ENCODE peak calls at places on chromosomes 3 and 15, in four cellular contexts. One of them, this sample, is unnamed.

GRCh38 chr15:25182098-25182478 is 227.3 kb downstream of the SNRPN start:
- DNase-seq in astrocyte of the spinal cord: no peak
- DNase-seq in DND-41: no peak
- DNase-seq in fibroblast of the aortic adventitia: no peak
- DNase-seq in this sample: no peak

GRCh38 chr15:51403072-51403878 is 61.8 kb downstream of the GLDN start:
- DNase-seq in fibroblast of the aortic adventitia: peak
- DNase-seq in astrocyte of the spinal cord: peak
- DNase-seq in DND-41: no peak
- DNase-seq in this sample: peak

GRCh38 chr3:99172736-99173657 is 271.5 kb upstream of the DCBLD2 start:
- DNase-seq in fibroblast of the aortic adventitia: peak
- DNase-seq in DND-41: peak
- DNase-seq in astrocyte of the spinal cord: peak
- DNase-seq in this sample: peak

GRCh38 chr15:51833782-51834181 is 4.3 kb downstream of the TMOD3 start:
- DNase-seq in DND-41: no peak
- DNase-seq in astrocyte of the spinal cord: no peak
- DNase-seq in fibroblast of the aortic adventitia: no peak
- DNase-seq in this sample: no peak

GRCh38 chr15:94844188-94844532 is 612.8 kb downstream of the MCTP2 start:
- DNase-seq in astrocyte of the spinal cord: no peak
- DNase-seq in DND-41: no peak
- DNase-seq in fibroblast of the aortic adventitia: no peak
- DNase-seq in this sample: no peak

GRCh38 chr15:63292771-63293170 is 15.4 kb downstream of the APH1B start:
- DNase-seq in astrocyte of the spinal cord: peak
- DNase-seq in fibroblast of the aortic adventitia: no peak
- DNase-seq in DND-41: no peak
- DNase-seq in this sample: no peak

GRCh38 chr15:75718326-75718725 is 5.7 kb upstream of the CSPG4 start:
- DNase-seq in fibroblast of the aortic adventitia: peak
- DNase-seq in astrocyte of the spinal cord: peak
- DNase-seq in DND-41: no peak
- DNase-seq in this sample: peak

GRCh38 chr3:192772495-192772894 is 45.2 kb upstream of the FGF12 start:
- DNase-seq in DND-41: no peak
- DNase-seq in astrocyte of the spinal cord: peak
- DNase-seq in fibroblast of the aortic adventitia: peak
- DNase-seq in this sample: no peak

GRCh38 chr3:27641271-27641670 is 80.9 kb downstream of the EOMES start:
- DNase-seq in DND-41: no peak
- DNase-seq in fibroblast of the aortic adventitia: no peak
- DNase-seq in astrocyte of the spinal cord: no peak
- DNase-seq in this sample: no peak

DNA sequence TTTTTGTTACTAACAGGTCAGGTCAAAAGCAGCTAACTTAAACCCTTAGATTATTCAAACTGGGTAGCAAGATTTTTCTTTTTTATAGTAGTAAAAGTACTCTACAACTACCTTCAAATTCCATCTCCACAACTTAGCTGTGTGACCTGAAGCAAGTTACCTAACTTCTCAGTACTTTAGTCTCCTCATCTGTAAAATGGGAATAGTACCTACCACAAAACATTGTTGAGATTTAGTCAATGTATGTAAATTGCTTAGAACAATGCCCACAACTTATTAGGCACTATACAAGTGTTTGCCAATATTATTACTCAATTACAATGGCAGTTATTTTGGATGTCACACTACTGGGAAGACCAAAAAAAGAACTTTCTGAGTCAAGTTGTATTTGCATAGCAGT is 3.0 kb downstream of the TASOR start:
- DNase-seq in fibroblast of the aortic adventitia: no peak
- DNase-seq in DND-41: no peak
- DNase-seq in astrocyte of the spinal cord: no peak
- DNase-seq in this sample: no peak
- H3K4me3 ChIP-seq in fibroblast of the aortic adventitia: no peak
- H3K4me3 ChIP-seq in DND-41: no peak
- H3K4me3 ChIP-seq in astrocyte of the spinal cord: no peak
- H3K4me3 ChIP-seq in this sample: no peak

DNA sequence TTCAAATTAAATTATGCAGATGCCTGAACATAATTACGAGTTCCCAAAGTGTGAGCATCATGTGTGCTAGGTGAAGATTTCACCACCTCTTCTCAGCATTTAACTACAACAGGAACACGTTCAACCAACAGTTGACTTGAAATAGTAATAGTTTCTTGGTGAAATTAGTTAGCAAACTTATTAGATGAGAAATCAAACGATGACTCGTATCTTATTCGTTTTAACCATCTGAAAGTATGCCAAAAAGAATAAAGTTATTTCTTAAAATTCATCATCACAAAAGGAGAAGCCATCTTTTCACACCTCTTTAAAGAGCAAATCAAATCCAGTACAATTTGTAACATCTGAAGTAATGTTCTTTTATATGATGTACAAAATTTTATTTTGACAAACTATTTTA is 2.3 kb downstream of the BNC1 start:
- DNase-seq in DND-41: no peak
- DNase-seq in astrocyte of the spinal cord: peak
- DNase-seq in fibroblast of the aortic adventitia: no peak
- DNase-seq in this sample: no peak
- H3K4me3 ChIP-seq in DND-41: no peak
- H3K4me3 ChIP-seq in astrocyte of the spinal cord: no peak
- H3K4me3 ChIP-seq in fibroblast of the aortic adventitia: no peak
- H3K4me3 ChIP-seq in this sample: no peak

DNA sequence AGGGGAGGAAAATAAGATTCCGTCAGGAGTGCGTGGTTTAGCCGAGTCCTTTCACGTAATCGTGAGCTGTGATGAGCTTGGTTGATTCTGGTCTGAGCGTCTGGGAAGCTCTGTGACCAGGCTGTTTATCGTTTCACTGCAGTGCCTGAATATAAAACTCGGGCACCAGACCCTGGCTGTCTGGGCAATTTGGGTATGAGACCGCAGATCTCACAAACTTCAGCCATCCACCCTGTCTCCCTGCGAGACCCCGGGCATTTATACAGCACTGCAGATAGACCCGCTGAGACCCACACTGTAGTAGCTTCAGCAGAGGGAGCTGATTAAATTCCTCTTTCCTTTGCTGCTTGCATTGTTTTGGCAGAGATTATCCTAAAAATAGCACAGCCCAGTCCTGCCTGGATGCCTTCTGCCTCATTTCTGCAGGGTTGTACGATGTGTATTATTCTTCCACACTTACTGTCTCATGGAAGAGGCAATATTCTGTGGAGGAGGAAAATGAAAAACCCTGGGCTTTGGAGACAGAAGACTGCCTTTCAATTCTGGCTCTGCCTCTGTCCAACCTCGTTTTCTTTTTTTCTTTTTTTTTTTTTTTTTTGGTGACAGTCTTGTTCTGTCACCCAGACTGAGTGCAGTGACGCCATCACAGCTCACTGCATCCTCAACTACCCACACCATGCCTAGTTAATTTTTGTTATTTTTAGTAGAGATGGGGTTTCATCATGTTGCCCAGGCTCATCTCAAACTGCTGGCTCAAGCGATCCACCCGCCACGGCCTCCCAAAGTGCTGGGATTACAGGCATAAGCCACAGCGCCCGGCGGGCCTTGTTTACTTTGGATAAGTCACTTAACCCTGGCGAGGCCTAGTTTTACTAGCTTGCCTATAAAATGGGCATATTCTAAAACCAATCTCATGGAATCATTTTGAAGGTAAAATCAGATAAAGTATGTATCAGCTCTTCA is 66.6 kb upstream of the SLC25A26 start:
- DNase-seq in astrocyte of the spinal cord: peak
- DNase-seq in fibroblast of the aortic adventitia: peak
- DNase-seq in DND-41: no peak
- DNase-seq in this sample: peak
- H3K4me3 ChIP-seq in astrocyte of the spinal cord: peak
- H3K4me3 ChIP-seq in fibroblast of the aortic adventitia: peak
- H3K4me3 ChIP-seq in DND-41: no peak
- H3K4me3 ChIP-seq in this sample: peak

GRCh38 chr15:45710657-45711056 is 75.8 kb downstream of the SQOR start:
- DNase-seq in astrocyte of the spinal cord: no peak
- DNase-seq in fibroblast of the aortic adventitia: no peak
- DNase-seq in DND-41: no peak
- DNase-seq in this sample: no peak

GRCh38 chr15:45719490-45719889 is 84.7 kb downstream of the SQOR start:
- DNase-seq in astrocyte of the spinal cord: no peak
- DNase-seq in fibroblast of the aortic adventitia: no peak
- DNase-seq in DND-41: no peak
- DNase-seq in this sample: no peak

GRCh38 chr15:45715528-45715927 is 80.7 kb downstream of the SQOR start:
- DNase-seq in fibroblast of the aortic adventitia: peak
- DNase-seq in astrocyte of the spinal cord: peak
- DNase-seq in DND-41: no peak
- DNase-seq in this sample: no peak

GRCh38 chr15:45720183-45720582 is 85.4 kb downstream of the SQOR start:
- DNase-seq in DND-41: no peak
- DNase-seq in fibroblast of the aortic adventitia: no peak
- DNase-seq in astrocyte of the spinal cord: no peak
- DNase-seq in this sample: no peak

DNA sequence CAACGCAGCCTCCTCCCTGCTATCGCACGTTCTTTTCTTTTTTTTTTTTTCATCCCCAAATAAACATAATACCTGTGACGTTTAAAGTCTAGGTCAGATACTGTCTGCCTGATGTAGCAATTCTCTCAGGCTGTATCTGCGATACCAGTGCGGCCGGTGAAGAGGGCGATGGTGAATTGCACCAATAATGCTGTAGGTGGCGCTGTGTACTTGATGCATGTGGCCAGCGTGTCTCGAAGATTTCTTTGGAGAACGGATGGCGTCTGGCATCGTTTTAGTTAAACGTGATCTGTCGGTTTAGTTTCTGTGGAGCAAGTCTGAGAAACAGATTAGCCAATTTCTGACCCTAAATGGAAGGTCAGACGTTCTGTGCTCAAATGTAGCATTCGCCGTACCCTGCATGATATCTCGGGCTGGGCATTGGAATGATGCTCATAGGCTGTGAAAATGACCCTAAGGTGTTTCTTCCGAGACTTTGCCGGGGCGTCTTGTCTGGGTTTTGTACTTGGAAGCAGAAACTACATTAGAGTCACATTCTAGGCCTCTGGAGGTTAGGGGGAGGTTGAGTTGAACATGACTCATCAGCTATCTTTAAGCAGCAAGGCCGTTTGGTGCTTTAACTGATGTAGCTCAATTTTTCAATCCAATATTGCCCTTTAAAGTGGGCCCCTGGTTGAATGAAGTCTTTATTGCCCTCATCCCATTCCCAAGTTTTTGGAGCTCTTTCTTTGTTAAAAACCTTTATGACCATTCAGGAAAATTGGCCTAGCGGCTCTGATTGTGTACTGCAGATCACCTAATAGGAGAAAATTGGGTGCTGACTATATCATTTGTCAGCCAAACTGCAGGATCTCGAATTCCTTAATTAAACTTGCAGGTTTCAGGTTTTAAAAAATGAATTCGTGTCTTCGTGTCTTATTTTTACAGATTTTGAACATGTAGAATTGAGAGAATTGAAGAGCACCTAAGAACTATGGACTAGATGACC is 80.0 kb downstream of the SQOR start:
- DNase-seq in astrocyte of the spinal cord: peak
- DNase-seq in fibroblast of the aortic adventitia: peak
- DNase-seq in DND-41: peak
- DNase-seq in this sample: peak
- H3K4me3 ChIP-seq in astrocyte of the spinal cord: no peak
- H3K4me3 ChIP-seq in fibroblast of the aortic adventitia: no peak
- H3K4me3 ChIP-seq in DND-41: no peak
- H3K4me3 ChIP-seq in this sample: peak

GRCh38 chr3:87436781-87437543 is 160.6 kb upstream of the POU1F1 start:
- DNase-seq in astrocyte of the spinal cord: peak
- DNase-seq in fibroblast of the aortic adventitia: peak
- DNase-seq in DND-41: no peak
- DNase-seq in this sample: no peak

GRCh38 chr3:87437765-87438164 is 161.4 kb upstream of the POU1F1 start:
- DNase-seq in DND-41: no peak
- DNase-seq in fibroblast of the aortic adventitia: peak
- DNase-seq in astrocyte of the spinal cord: peak
- DNase-seq in this sample: no peak

GRCh38 chr3:87446849-87447387 is 170.5 kb upstream of the POU1F1 start:
- DNase-seq in astrocyte of the spinal cord: no peak
- DNase-seq in fibroblast of the aortic adventitia: no peak
- DNase-seq in DND-41: no peak
- DNase-seq in this sample: no peak

GRCh38 chr3:87442460-87442859 is 166.1 kb upstream of the POU1F1 start:
- DNase-seq in astrocyte of the spinal cord: no peak
- DNase-seq in DND-41: no peak
- DNase-seq in fibroblast of the aortic adventitia: no peak
- DNase-seq in this sample: no peak
- H3K4me3 ChIP-seq in astrocyte of the spinal cord: no peak
- H3K4me3 ChIP-seq in DND-41: no peak
- H3K4me3 ChIP-seq in fibroblast of the aortic adventitia: no peak
- H3K4me3 ChIP-seq in this sample: no peak

GRCh38 chr3:172070269-172070668 is 30.9 kb downstream of the FNDC3B start:
- DNase-seq in fibroblast of the aortic adventitia: peak
- DNase-seq in DND-41: no peak
- DNase-seq in astrocyte of the spinal cord: no peak
- DNase-seq in this sample: no peak
- H3K4me3 ChIP-seq in fibroblast of the aortic adventitia: peak
- H3K4me3 ChIP-seq in DND-41: no peak
- H3K4me3 ChIP-seq in astrocyte of the spinal cord: no peak
- H3K4me3 ChIP-seq in this sample: no peak

DNA sequence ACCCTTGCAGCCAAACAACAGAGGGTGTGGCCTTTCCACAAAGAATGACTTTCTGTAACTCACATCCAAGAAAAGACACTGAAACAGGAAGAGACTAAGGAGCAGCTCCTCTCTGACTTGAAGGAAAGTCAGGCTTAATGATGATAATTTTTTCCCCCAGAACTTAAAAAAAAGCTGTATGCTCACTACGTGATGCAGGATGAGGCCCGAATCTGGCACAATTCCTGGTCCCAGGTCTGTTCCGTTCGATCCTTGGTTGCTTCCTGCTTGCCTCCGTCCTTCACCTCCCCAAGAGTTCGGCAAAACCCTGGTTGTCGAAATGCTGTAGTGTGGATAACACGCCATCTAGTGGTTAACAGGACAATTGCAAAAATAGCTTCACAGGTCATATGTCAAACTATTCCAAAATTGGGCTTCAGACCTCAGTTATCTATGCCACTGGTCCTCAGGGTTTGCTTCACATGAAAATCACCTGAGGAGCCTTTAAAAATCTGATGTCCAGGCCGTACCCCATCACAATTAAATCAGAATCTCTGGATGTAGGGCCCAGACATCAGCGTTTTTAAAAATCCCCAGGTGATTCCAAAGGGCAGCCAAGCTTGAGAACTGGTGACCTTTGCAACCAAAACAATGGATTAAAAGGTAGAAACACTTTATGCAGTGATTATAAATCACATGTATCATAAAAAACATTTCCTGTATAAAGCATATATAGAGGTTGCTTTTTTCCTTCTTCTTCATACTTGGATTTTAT is 28.1 kb upstream of the SYNM start:
- DNase-seq in DND-41: peak
- DNase-seq in fibroblast of the aortic adventitia: peak
- DNase-seq in astrocyte of the spinal cord: peak
- DNase-seq in this sample: peak
- H3K4me3 ChIP-seq in DND-41: peak
- H3K4me3 ChIP-seq in fibroblast of the aortic adventitia: peak
- H3K4me3 ChIP-seq in astrocyte of the spinal cord: peak
- H3K4me3 ChIP-seq in this sample: peak

GRCh38 chr15:40301467-40302179 is 6.1 kb downstream of the PLCB2 start:
- DNase-seq in DND-41: no peak
- DNase-seq in fibroblast of the aortic adventitia: peak
- DNase-seq in astrocyte of the spinal cord: no peak
- DNase-seq in this sample: peak
- H3K4me3 ChIP-seq in DND-41: no peak
- H3K4me3 ChIP-seq in fibroblast of the aortic adventitia: no peak
- H3K4me3 ChIP-seq in astrocyte of the spinal cord: no peak
- H3K4me3 ChIP-seq in this sample: peak

This sample was measured in BE2C.